ENCODE peak calls at places on chromosome 13, in eight cellular contexts. U is ovary, E is HepG2, L is sigmoid colon, M is upper lobe of left lung, K is tibial nerve, W is A549, N is suprapubic skin. F is an unnamed sample.

GRCh38 chr13:65892859-65893258 is 1337.3 kb downstream of the PCDH9 start:
- DNase-seq in U (no peak), E (no peak), L (no peak), M (no peak), K (no peak), W (no peak), N (no peak), F (no peak)

GRCh38 chr13:62250501-62251175 is 835.0 kb upstream of the PCDH20 start:
- DNase-seq in U (no peak), E (no peak), L (no peak), M (no peak), K (no peak), W (no peak), N (no peak), F (no peak)

GRCh38 chr13:106851251-106851650 is 283.3 kb upstream of the ARGLU1 start:
- DNase-seq in U (no peak), E (no peak), L (no peak), M (no peak), K (no peak), W (no peak), N (no peak), F (no peak)

GRCh38 chr13:44146162-44146561 is 227.5 kb upstream of the SERP2 start:
- DNase-seq in U (no peak), E (no peak), L (no peak), M (no peak), K (no peak), W (no peak), N (no peak), F (no peak)

GRCh38 chr13:33927315-33927714 is 109.4 kb downstream of the RFC3 start:
- DNase-seq in U (no peak), E (no peak), L (peak), M (no peak), K (no peak), W (peak), N (no peak), F (no peak)

GRCh38 chr13:73556902-73557301 is 498.1 kb downstream of the KLF5 start:
- DNase-seq in U (no peak), E (no peak), L (no peak), M (no peak), K (no peak), W (no peak), N (no peak), F (no peak)

GRCh38 chr13:33931397-33931987 is 113.5 kb downstream of the RFC3 start:
- DNase-seq in U (no peak), E (peak), L (no peak), M (no peak), K (no peak), W (peak), N (no peak), F (no peak)

GRCh38 chr13:20360041-20360491 is 127.9 kb upstream of the GJB6 start:
- DNase-seq in U (no peak), E (no peak), L (no peak), M (no peak), K (no peak), W (peak), N (no peak), F (no peak)

GRCh38 chr13:95920485-95920884 is 132.7 kb downstream of the UGGT2 start:
- DNase-seq in U (no peak), E (no peak), L (no peak), M (no peak), K (no peak), W (no peak), N (no peak), F (no peak)

GRCh38 chr13:106561551-106562170 is 6.3 kb downstream of the ARGLU1 start:
- DNase-seq in U (no peak), E (no peak), L (no peak), M (no peak), K (no peak), W (no peak), N (no peak), F (no peak)

GRCh38 chr13:84668637-84669036 is 786.4 kb upstream of the SLITRK1 start:
- DNase-seq in U (no peak), E (no peak), L (no peak), M (no peak), K (no peak), W (no peak), N (no peak), F (no peak)

GRCh38 chr13:67353031-67353430 is 122.9 kb upstream of the PCDH9 start:
- DNase-seq in U (no peak), E (no peak), L (no peak), M (no peak), K (no peak), W (no peak), N (no peak), F (no peak)

GRCh38 chr13:104616990-104617389 is 1550.8 kb upstream of the SLC10A2 start:
- DNase-seq in U (no peak), E (no peak), L (no peak), M (no peak), K (no peak), W (no peak), N (no peak), F (no peak)

GRCh38 chr13:36354842-36355241 is 8.6 kb upstream of the SPART start:
- DNase-seq in U (no peak), E (no peak), L (no peak), M (no peak), K (no peak), W (no peak), N (no peak), F (no peak)

GRCh38 chr13:28022848-28023518 is 34.5 kb upstream of the URAD start:
- DNase-seq in U (no peak), E (peak), L (no peak), M (no peak), K (no peak), W (no peak), N (no peak), F (no peak)

GRCh38 chr13:49495783-49496762 is at the start of gene PHF11:
- DNase-seq in U (peak), E (peak), L (peak), M (peak), K (peak), W (peak), N (peak), F (peak)

GRCh38 chr13:77507931-77508776 is 27.4 kb upstream of the SCEL start:
- DNase-seq in U (no peak), E (no peak), L (no peak), M (no peak), K (no peak), W (peak), N (no peak), F (no peak)

GRCh38 chr13:51806571-51806970 is 2.6 kb upstream of the DHRS12 start:
- DNase-seq in U (no peak), E (no peak), L (no peak), M (no peak), K (no peak), W (peak), N (no peak), F (peak)

GRCh38 chr13:30463820-30464495 is 1.8 kb downstream of the HMGB1 start:
- DNase-seq in U (no peak), E (peak), L (peak), M (no peak), K (peak), W (peak), N (peak), F (peak)

GRCh38 chr13:94249512-94249911 is 230.0 kb downstream of the DCT start:
- DNase-seq in U (no peak), E (peak), L (no peak), M (no peak), K (no peak), W (no peak), N (no peak), F (no peak)

GRCh38 chr13:44116562-44117315 is 237.0 kb downstream of the LACC1 start:
- DNase-seq in U (no peak), E (no peak), L (no peak), M (no peak), K (no peak), W (no peak), N (no peak), F (no peak)

DNA sequence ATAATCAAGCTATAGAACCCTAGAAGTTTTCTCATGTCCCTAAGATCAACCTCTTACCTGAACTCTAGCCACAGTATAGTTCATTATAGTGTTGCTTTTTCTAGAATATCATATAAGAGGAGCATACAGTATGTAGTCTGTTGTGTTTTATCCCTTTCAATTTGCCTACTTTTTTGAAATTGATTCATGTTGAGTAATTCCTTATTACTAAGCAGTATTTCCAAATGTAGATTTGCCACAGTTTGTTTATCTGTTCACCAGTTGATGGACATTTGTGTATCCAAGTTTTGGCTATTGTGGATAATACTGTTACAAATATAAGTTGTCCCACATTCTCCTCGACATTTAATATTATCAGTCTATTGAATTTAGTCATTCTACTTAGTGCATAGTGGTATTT is 138.0 kb downstream of the LMO7 start:
- DNase-seq in U (no peak), E (no peak), L (no peak), M (no peak), K (no peak), W (no peak), N (no peak), F (no peak)
- TF ChIP-seq EP300 in U (no peak), E (no peak), L (no peak), M (no peak), K (no peak), W (no peak), N (no peak), F (no peak)

GRCh38 chr13:42108217-42108616 is 59.8 kb downstream of the DGKH start:
- DNase-seq in U (no peak), E (no peak), L (no peak), M (no peak), K (no peak), W (no peak), N (no peak), F (no peak)
- H3K4me3 ChIP-seq in U (no peak), E (no peak), L (no peak), M (no peak), K (no peak), W (no peak), N (no peak), F (no peak)

GRCh38 chr13:24168392-24168750 is 7.9 kb downstream of the SPATA13 start:
- DNase-seq in U (no peak), E (no peak), L (no peak), M (no peak), K (no peak), W (no peak), N (no peak), F (no peak)
- TF ChIP-seq EP300 in U (no peak), E (no peak), L (no peak), M (no peak), K (peak), W (no peak), N (no peak), F (no peak)

DNA sequence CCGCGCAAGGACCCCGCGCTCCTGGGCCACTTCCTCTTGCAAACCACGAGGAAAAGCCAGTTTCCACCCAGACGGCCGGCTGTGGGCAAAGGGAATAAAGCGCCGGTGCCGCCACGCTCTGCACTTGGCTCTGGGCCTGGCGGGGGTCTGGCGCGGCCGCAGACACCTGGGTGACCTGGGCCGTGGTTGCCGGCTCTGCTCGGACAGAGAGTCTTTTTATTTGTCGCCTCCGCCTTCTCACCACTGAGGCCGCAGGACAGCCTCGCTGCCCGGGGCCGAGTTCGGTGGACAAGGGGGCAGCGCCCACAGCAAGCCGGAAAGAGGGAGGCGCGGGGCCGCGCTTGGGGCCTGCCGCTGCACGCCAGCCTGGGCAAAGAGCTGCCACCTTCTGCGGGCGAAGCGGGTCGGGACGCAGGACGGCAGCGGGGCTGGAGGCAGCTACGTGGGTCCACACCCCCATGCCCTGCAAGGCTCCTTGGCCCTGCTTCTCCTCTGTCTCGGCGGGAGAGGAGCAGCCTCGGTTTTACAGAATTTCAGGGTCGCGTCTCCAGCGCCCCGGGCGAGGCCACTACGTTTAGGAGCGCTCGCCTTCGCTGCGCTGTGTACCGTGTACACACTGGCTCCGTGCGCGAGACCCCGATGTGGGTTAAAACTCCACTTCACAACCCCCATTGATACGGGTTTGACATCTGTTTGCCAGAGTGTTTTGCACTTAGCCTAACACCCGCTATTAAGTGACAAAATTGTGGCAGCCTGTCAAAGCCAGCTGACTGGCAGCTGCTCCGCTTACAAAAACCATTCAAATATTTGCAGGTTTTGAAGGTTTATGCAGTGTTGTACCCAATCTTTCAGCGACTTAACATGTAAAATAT is 13.0 kb upstream of the SOX1 start:
- DNase-seq in U (no peak), E (no peak), L (no peak), M (peak), K (no peak), W (no peak), N (peak), F (no peak)
- H3K4me3 ChIP-seq in U (no peak), E (no peak), L (no peak), M (no peak), K (no peak), W (no peak), N (no peak), F (no peak)